ENCODE peak calls at places on chromosomes 4 and X, in eight cellular contexts. B is NCI-H2029 treated with DMSO at 0.1 percent for 48 hours; R is left ventricle myocardium superior; U is stimulated activated CD8-positive, alpha-beta memory T cell treated with anti-CD3 and anti-CD28 coated beads, Interleukin-15, amount 100 ng/mL, for 1 hour; Y is AG09309; P is SJSA1; X is adrenal gland; L is HL-60. N is an unnamed sample.

GRCh38 chr4:55824865-55825264 is 5.3 kb downstream of the EXOC1L start:
- DNase-seq in B (no peak), R (no peak), U (no peak), Y (no peak), P (no peak), X (no peak), L (no peak), N (no peak)

GRCh38 chr4:185773419-185773818 is 38.6 kb downstream of the SORBS2 start:
- DNase-seq in B (no peak), R (peak), U (no peak), Y (no peak), P (peak), X (peak), L (no peak), N (no peak)

GRCh38 chr4:100372432-100372831 is 145.4 kb downstream of the EMCN start:
- DNase-seq in B (no peak), R (no peak), U (no peak), Y (no peak), P (no peak), X (no peak), L (no peak), N (no peak)

GRCh38 chr4:177528620-177529019 is 86.4 kb upstream of the AGA start:
- DNase-seq in B (no peak), R (no peak), U (no peak), Y (no peak), P (no peak), X (no peak), L (no peak), N (no peak)

GRCh38 chr4:56662782-56663468 is 18.2 kb downstream of the HOPX start:
- DNase-seq in B (no peak), R (no peak), U (no peak), Y (no peak), P (no peak), X (no peak), L (no peak), N (no peak)

GRCh38 chr4:102761478-102761790 is 666 bp upstream of the MANBA start:
- DNase-seq in B (no peak), R (no peak), U (no peak), Y (no peak), P (no peak), X (no peak), L (no peak), N (no peak)

GRCh38 chr4:67682266-67682665 is 18.7 kb downstream of the UBA6 start:
- DNase-seq in B (no peak), R (no peak), U (no peak), Y (no peak), P (no peak), X (no peak), L (no peak), N (no peak)

GRCh38 chr4:137660211-137660610 is 127.9 kb upstream of the PCDH18 start:
- DNase-seq in B (no peak), R (no peak), U (no peak), Y (no peak), P (no peak), X (no peak), L (no peak), N (no peak)

GRCh38 chr4:128858875-128859696 is 49.6 kb downstream of the JADE1 start:
- DNase-seq in B (no peak), R (peak), U (no peak), Y (peak), P (no peak), X (peak), L (no peak), N (no peak)

GRCh38 chr4:53919605-53920004 is 144.8 kb downstream of the CHIC2 start:
- DNase-seq in B (no peak), R (no peak), U (no peak), Y (no peak), P (no peak), X (no peak), L (peak), N (no peak)

GRCh38 chrX:38400401-38400910 is 48.1 kb downstream of the OTC start:
- DNase-seq in B (no peak), R (no peak), U (no peak), Y (no peak), P (no peak), X (no peak), L (no peak), N (no peak)